ENCODE peak calls at places on chromosome 19, in ten cellular contexts. X is stomach, M is fibroblast of mammary gland, N is cardiac fibroblast, H is tibial nerve, Y is AG04450, T is heart right ventricle, E is ovary, U is cardiac muscle cell, F is astrocyte of the spinal cord. B is an unnamed sample.

GRCh38 chr19:48999481-49000325 is 6.0 kb downstream of the RUVBL2 start:
- DNase-seq in X (peak), M (peak), N (peak), H (no peak), Y (peak), T (no peak), E (no peak), U (peak), F (peak), B (peak)

GRCh38 chr19:18020212-18021067 is 12.5 kb downstream of the ARRDC2 start:
- DNase-seq in X (peak), M (peak), N (peak), H (peak), Y (no peak), T (peak), E (no peak), U (peak), F (peak), B (no peak)

GRCh38 chr19:38862321-38863059 is 12.7 kb upstream of the HNRNPL start:
- DNase-seq in X (no peak), M (peak), N (peak), H (no peak), Y (no peak), T (peak), E (no peak), U (peak), F (peak), B (no peak)

GRCh38 chr19:1648926-1649541 is 3.4 kb downstream of the TCF3 start:
- DNase-seq in X (no peak), M (no peak), N (no peak), H (no peak), Y (no peak), T (no peak), E (no peak), U (no peak), F (no peak), B (peak)

GRCh38 chr19:12289790-12290065 is 5.0 kb downstream of the ZNF44 start:
- DNase-seq in X (no peak), M (no peak), N (no peak), H (no peak), Y (no peak), T (no peak), E (no peak), U (no peak), F (no peak), B (no peak)

GRCh38 chr19:18093439-18094161 is 4.0 kb upstream of the MAST3 start:
- DNase-seq in X (no peak), M (peak), N (no peak), H (no peak), Y (no peak), T (no peak), E (no peak), U (no peak), F (no peak), B (peak)

GRCh38 chr19:11457115-11457514 is 21.7 kb downstream of the PRKCSH start:
- DNase-seq in X (no peak), M (no peak), N (no peak), H (no peak), Y (no peak), T (no peak), E (no peak), U (peak), F (no peak), B (no peak)

GRCh38 chr19:57406516-57407123 is 4.3 kb upstream of the ZNF17 start:
- DNase-seq in X (peak), M (peak), N (peak), H (no peak), Y (peak), T (peak), E (no peak), U (peak), F (peak), B (peak)

GRCh38 chr19:6030214-6030507 is 52.2 kb upstream of the RANBP3 start:
- DNase-seq in X (no peak), M (peak), N (peak), H (no peak), Y (peak), T (no peak), E (no peak), U (peak), F (peak), B (no peak)

GRCh38 chr19:17687141-17687856 is 855 bp downstream of the UNC13A start:
- DNase-seq in X (no peak), M (no peak), N (no peak), H (no peak), Y (no peak), T (no peak), E (no peak), U (no peak), F (no peak), B (no peak)

GRCh38 chr19:2032296-2032941 is 16.9 kb upstream of the BTBD2 start:
- DNase-seq in X (peak), M (peak), N (peak), H (peak), Y (no peak), T (peak), E (peak), U (peak), F (peak), B (peak)

DNA sequence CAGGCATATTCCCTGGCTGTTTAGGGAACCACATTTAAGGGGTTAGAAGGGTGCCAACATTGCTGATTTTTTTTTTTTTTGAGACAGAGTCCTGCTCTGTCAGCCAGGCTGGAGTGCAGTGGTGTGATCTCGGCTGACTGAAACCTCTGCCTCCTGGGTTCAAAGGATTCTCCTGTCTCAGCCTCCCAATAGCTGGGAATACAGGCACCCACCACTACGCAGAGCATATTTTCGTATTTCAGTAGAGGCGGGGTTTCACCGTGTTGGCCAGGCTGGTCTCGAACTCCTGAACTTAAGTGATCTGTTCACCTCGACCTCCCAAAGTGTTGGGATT is 7.8 kb upstream of the CRX start:
- DNase-seq in X (no peak), M (no peak), N (no peak), H (no peak), Y (no peak), T (no peak), E (no peak), U (no peak), F (no peak), B (no peak)
- TF ChIP-seq CTCF in X (no peak), M (no peak), N (no peak), H (peak), Y (no peak), T (no peak), E (no peak), U (no peak), F (no peak), B (peak)

DNA sequence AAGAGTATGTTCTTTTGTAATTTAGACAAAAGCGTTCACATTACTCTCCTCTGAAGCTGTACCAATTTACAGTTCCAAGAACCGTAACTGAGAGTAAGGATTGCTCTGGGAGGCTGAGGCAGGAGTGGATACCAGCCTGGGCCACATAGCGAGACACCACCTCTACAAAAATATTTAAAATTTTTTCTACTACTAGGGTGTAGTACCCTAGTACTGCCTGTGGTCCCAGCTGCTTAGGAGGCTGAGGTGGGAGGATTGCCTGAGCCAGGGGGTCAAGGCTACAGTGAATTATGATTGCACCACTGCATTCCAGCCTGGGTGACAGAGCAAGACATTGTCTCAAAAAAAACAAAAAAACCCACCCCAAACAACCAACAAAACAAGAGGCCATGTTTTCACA is 12.1 kb upstream of the CYP2A6 start:
- DNase-seq in X (no peak), M (no peak), N (no peak), H (no peak), Y (no peak), T (no peak), E (no peak), U (no peak), F (no peak), B (no peak)
- TF ChIP-seq CTCF in X (no peak), M (no peak), N (no peak), H (no peak), Y (no peak), T (no peak), E (no peak), U (no peak), F (no peak), B (no peak)

GRCh38 chr19:14419038-14419813 is at the start of gene DDX39A:
- DNase-seq in X (peak), M (peak), N (peak), H (peak), Y (peak), T (peak), E (peak), U (peak), F (peak), B (peak)
- TF ChIP-seq CTCF in X (no peak), M (no peak), N (no peak), H (no peak), Y (no peak), T (no peak), E (no peak), U (no peak), F (no peak), B (no peak)

GRCh38 chr19:30406220-30406944 is 34.2 kb downstream of the ZNF536 start:
- DNase-seq in X (no peak), M (no peak), N (no peak), H (no peak), Y (no peak), T (peak), E (no peak), U (no peak), F (no peak), B (no peak)
- TF ChIP-seq CTCF in X (no peak), M (no peak), N (no peak), H (peak), Y (no peak), T (peak), E (no peak), U (no peak), F (no peak), B (no peak)

DNA sequence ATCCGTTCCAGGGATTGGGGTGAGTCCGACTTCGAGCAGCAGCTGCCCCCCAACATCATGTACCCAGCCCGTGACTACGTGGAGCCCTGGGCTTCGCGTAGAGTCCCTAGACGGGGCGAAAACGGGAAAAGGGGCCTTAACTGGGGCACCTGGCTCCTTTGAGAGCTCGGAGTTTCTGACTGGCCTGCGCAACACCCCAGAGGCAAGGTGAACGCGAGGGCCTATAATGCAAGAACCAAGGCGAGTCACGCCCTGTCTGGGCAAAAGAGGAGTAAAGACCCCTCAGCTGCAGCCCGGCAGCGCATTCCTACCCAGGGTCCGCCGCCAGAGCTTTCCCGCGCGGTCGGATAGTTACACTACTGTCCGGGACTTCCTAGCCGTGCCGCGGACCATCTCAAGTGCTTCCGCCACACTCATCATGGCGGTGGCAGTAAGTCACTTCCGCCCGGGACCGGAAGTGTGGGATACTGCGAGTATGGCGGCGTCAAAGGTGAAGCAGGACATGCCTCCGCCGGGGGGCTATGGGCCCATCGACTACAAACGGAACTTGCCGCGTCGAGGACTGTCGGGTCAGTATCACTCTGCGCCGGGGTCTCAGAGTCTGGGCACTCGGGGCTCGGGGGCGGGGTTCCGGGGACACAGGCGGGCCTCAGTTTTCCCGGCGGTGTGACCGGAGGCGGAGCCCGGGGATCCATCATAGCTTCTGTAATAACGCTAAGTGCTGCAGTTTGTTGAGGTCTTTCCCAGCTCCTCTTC is at the start of gene NDUFA13:
- DNase-seq in X (peak), M (peak), N (peak), H (peak), Y (peak), T (peak), E (peak), U (peak), F (peak), B (peak)
- TF ChIP-seq CTCF in X (no peak), M (no peak), N (no peak), H (peak), Y (no peak), T (no peak), E (peak), U (peak), F (no peak), B (no peak)